ENCODE peak calls at places on chromosomes 4 and X, in nine cellular contexts. I is kidney epithelial cell; C is AG10803; T is fibroblast of lung; A is omental fat pad; V is neural crest cell; F is astrocyte of the spinal cord; O is CD4-positive, alpha-beta T cell; Z is OCI-LY7. B is an unnamed sample.

GRCh38 chr4:152729466-152729865 is 49.7 kb upstream of the TMEM154 start:
- DNase-seq in T (peak), Z (no peak), A (no peak), V (no peak), I (no peak), C (peak), F (no peak), O (no peak), B (no peak)

GRCh38 chr4:140926672-140927071 is 170.5 kb upstream of the TBC1D9 start:
- DNase-seq in O (no peak), C (peak), Z (no peak), T (peak), V (no peak), A (no peak), F (peak), I (no peak), B (no peak)

GRCh38 chrX:39477438-39478120 is 620.2 kb downstream of the BCOR start:
- DNase-seq in Z (no peak), I (peak), O (peak), A (no peak), V (peak), F (peak), T (peak), C (peak), B (no peak)

GRCh38 chr4:70706516-70706915 is 15.2 kb upstream of the RUFY3 start:
- DNase-seq in O (no peak), Z (no peak), T (peak), C (no peak), I (no peak), F (no peak), A (no peak), V (no peak), B (no peak)

GRCh38 chr4:85092943-85093342 is 126.5 kb upstream of the WDFY3 start:
- DNase-seq in I (no peak), F (no peak), T (no peak), C (no peak), V (no peak), O (no peak), Z (no peak), A (no peak), B (no peak)

GRCh38 chr4:41933997-41934812 is 1.0 kb upstream of the TMEM33 start:
- DNase-seq in C (no peak), A (no peak), O (no peak), F (no peak), I (no peak), V (no peak), Z (no peak), T (no peak), B (no peak)

GRCh38 chrX:130625381-130625780 is 223.6 kb downstream of the RBMX2 start:
- DNase-seq in Z (no peak), A (no peak), C (no peak), O (no peak), T (peak), I (peak), F (peak), V (no peak), B (peak)

GRCh38 chr4:158996669-158997074 is 106.2 kb upstream of the RAPGEF2 start:
- DNase-seq in C (peak), V (no peak), T (peak), I (peak), A (no peak), O (no peak), F (peak), Z (no peak), B (peak)

GRCh38 chr4:40648141-40648540 is 18.5 kb upstream of the RBM47 start:
- DNase-seq in C (no peak), O (no peak), A (no peak), T (no peak), F (no peak), Z (no peak), I (no peak), V (no peak), B (no peak)

GRCh38 chr4:94976371-94977011 is 218.7 kb downstream of the BMPR1B start:
- DNase-seq in V (no peak), A (no peak), Z (no peak), F (peak), T (peak), C (peak), O (no peak), I (no peak), B (peak)

GRCh38 chrX:141701081-141701480 is 2.5 kb upstream of the SPANXD start:
- DNase-seq in V (no peak), Z (no peak), F (peak), C (no peak), A (no peak), I (no peak), O (no peak), T (peak), B (no peak)

GRCh38 chr4:53039741-53040458 is 177.8 kb downstream of the RASL11B start:
- DNase-seq in A (no peak), I (no peak), T (no peak), F (no peak), Z (no peak), V (no peak), C (no peak), O (no peak), B (no peak)

GRCh38 chr4:95693594-95693993 is 144.8 kb upstream of the UNC5C start:
- DNase-seq in O (no peak), V (no peak), F (peak), I (no peak), A (no peak), T (peak), C (no peak), Z (peak), B (no peak)

GRCh38 chrX:65644621-65645287 is 22.7 kb upstream of the MSN start:
- DNase-seq in Z (no peak), C (peak), T (peak), A (peak), V (no peak), F (peak), O (peak), I (no peak), B (peak)

GRCh38 chr4:13762126-13762525 is 134.6 kb upstream of the BOD1L1 start:
- DNase-seq in I (no peak), F (no peak), Z (no peak), V (no peak), A (no peak), T (no peak), O (no peak), C (no peak), B (no peak)

GRCh38 chr4:30385650-30386049 is 334.5 kb upstream of the PCDH7 start:
- DNase-seq in O (no peak), T (no peak), F (no peak), Z (no peak), V (no peak), A (no peak), C (no peak), I (no peak), B (no peak)

GRCh38 chrX:134520860-134521390 is 61.0 kb downstream of the HPRT1 start:
- DNase-seq in O (no peak), F (peak), T (peak), I (no peak), C (peak), A (no peak), V (peak), Z (peak), B (peak)

GRCh38 chr4:184163813-184164212 is 53.9 kb downstream of the ENPP6 start:
- DNase-seq in F (peak), Z (peak), C (peak), T (peak), I (no peak), A (no peak), V (peak), O (no peak), B (no peak)

GRCh38 chr4:55553442-55553841 is 6.7 kb upstream of the CLOCK start:
- DNase-seq in Z (peak), T (peak), C (peak), A (peak), I (no peak), F (peak), V (no peak), O (no peak), B (no peak)

GRCh38 chrX:1151378-1152077 is 60.9 kb downstream of the CRLF2 start:
- DNase-seq in C (no peak), O (no peak), I (no peak), Z (no peak), F (no peak), V (no peak), A (no peak), T (no peak), B (no peak)

GRCh38 chr4:105923507-105924238 is 28.4 kb downstream of the NPNT start:
- DNase-seq in V (no peak), C (no peak), A (no peak), T (peak), Z (no peak), O (no peak), I (peak), F (peak), B (no peak)

GRCh38 chrX:150063138-150063518 is 124.8 kb upstream of the EOLA2 start:
- DNase-seq in C (no peak), I (no peak), F (no peak), V (no peak), T (no peak), A (no peak), Z (no peak), O (no peak), B (no peak)

GRCh38 chrX:2696698-2697215 is 5.7 kb downstream of the CD99 start:
- DNase-seq in C (peak), A (no peak), V (no peak), O (peak), I (no peak), T (peak), Z (peak), F (peak), B (no peak)

GRCh38 chrX:30141966-30142365 is 73.4 kb upstream of the MAGEB2 start:
- DNase-seq in Z (peak), F (peak), T (peak), I (no peak), V (no peak), C (peak), A (no peak), O (no peak), B (no peak)

GRCh38 chrX:69158166-69159040 is 6.8 kb downstream of the PJA1 start:
- DNase-seq in T (peak), V (no peak), C (peak), O (peak), I (peak), A (no peak), Z (peak), F (peak), B (peak)
- TF ChIP-seq CTCF in T (peak), V (peak), C (peak), O (peak), I (peak), A (no peak), Z (peak), F (peak), B (peak)

DNA sequence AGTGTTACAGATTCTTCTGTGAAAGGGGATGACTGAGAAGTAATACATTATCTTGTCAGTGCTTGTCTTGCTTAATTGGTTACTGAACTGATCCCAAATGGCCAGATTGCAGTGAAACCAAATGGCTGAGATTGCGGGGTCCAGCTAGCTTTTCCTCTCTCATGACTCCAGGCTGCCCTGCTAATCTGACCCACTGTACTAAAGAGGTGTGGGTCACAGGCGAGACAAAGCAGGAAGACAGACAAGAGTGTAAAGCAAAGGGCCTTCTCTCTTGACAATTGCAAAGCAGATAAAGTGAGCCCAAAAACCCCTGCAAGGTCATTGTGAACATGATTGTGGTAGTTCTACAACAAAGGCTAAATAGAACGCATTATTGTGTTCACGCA is 2.1 kb downstream of the TMEM150C start:
- DNase-seq in C (no peak), I (no peak), T (no peak), A (no peak), O (no peak), Z (no peak), F (no peak), V (no peak), B (no peak)
- TF ChIP-seq CTCF in C (no peak), I (no peak), T (no peak), A (no peak), O (no peak), Z (no peak), F (no peak), V (no peak), B (no peak)

GRCh38 chr4:169051331-169051730 is 41.3 kb upstream of the CBR4 start:
- DNase-seq in A (no peak), V (no peak), I (no peak), C (no peak), F (no peak), Z (no peak), O (no peak), T (no peak), B (no peak)
- TF ChIP-seq CTCF in A (no peak), V (no peak), I (no peak), C (no peak), F (no peak), Z (no peak), O (no peak), T (no peak), B (no peak)

GRCh38 chr4:404006-404405 is 66.4 kb downstream of the ZNF141 start:
- DNase-seq in O (no peak), A (no peak), V (no peak), T (no peak), F (no peak), C (no peak), Z (no peak), I (no peak), B (no peak)
- TF ChIP-seq CTCF in O (no peak), A (no peak), V (no peak), T (no peak), F (no peak), C (no peak), Z (no peak), I (no peak), B (no peak)

B was measured in astrocyte of the cerebellum.